ENCODE peak calls at places on chromosomes 7 and 10, in six cellular contexts. Y is NB4, P is progenitor cell of endocrine pancreas, U is thoracic aorta, O is NAMALWA, Q is Kasumi-1. W is an unnamed sample.

GRCh38 chr7:99694201-99694911 is 14.6 kb upstream of the CYP3A5 start:
- DNase-seq in Y (no peak), P (no peak), U (no peak), O (no peak), Q (no peak), W (no peak)

GRCh38 chr7:122072924-122073599 is 71.0 kb downstream of the AASS start:
- DNase-seq in Y (no peak), P (no peak), U (no peak), O (no peak), Q (no peak), W (no peak)

GRCh38 chr10:130378556-130379400 is 242.6 kb downstream of the GLRX3 start:
- DNase-seq in Y (peak), P (no peak), U (no peak), O (peak), Q (no peak), W (no peak)

GRCh38 chr7:28509256-28510021 is 97.1 kb downstream of the CREB5 start:
- DNase-seq in Y (no peak), P (no peak), U (no peak), O (peak), Q (no peak), W (no peak)

GRCh38 chr10:112092529-112092928 is 91.0 kb downstream of the GPAM start:
- DNase-seq in Y (no peak), P (no peak), U (no peak), O (no peak), Q (no peak), W (no peak)

GRCh38 chr10:44974628-44975431 is 3.8 kb downstream of the DEPP1 start:
- DNase-seq in Y (peak), P (peak), U (no peak), O (peak), Q (peak), W (peak)

GRCh38 chr7:87110778-87111177 is 41.5 kb upstream of the DMTF1 start:
- DNase-seq in Y (no peak), P (no peak), U (no peak), O (no peak), Q (no peak), W (peak)

GRCh38 chr7:1709281-1709680 is 39.2 kb downstream of the ELFN1 start:
- DNase-seq in Y (no peak), P (no peak), U (no peak), O (no peak), Q (no peak), W (no peak)